ENCODE peak calls at places on chromosomes 5 and 9, in eight cellular contexts. Q is hepatocyte, D is A549, E is transverse colon, Y is tibial nerve, L is cardiac muscle cell, K is HFFc6, W is Panc1. R is an unnamed sample.

GRCh38 chr5:34044950-34045525 is 2.0 kb upstream of the C1QTNF3 start:
- DNase-seq in Q (no peak), D (no peak), E (no peak), Y (no peak), L (no peak), K (no peak), W (no peak), R (no peak)

GRCh38 chr5:125227333-125228075 is 481.1 kb upstream of the ZNF608 start:
- DNase-seq in Q (peak; percentile 11), D (peak; percentile 1), E (peak; percentile 9), Y (no peak), L (peak; percentile 27), K (peak; percentile 3), W (no peak), R (peak; percentile 41)

GRCh38 chr9:105694320-105694847 is at the start of gene TMEM38B:
- DNase-seq in Q (peak; percentile 95), D (peak; percentile 80), E (peak; percentile 88), Y (peak; percentile 32), L (peak; percentile 93), K (peak; percentile 38), W (no peak), R (peak; percentile 75)

GRCh38 chr9:83471223-83471622 is 67.0 kb downstream of the FRMD3 start:
- DNase-seq in Q (no peak), D (no peak), E (no peak), Y (peak; percentile 8), L (no peak), K (no peak), W (no peak), R (no peak)

GRCh38 chr5:140481758-140482157 is 65.7 kb upstream of the EIF4EBP3 start:
- DNase-seq in Q (no peak), D (no peak), E (no peak), Y (no peak), L (no peak), K (peak; percentile 75), W (no peak), R (no peak)

GRCh38 chr9:99264070-99264469 is 42.0 kb downstream of the SEC61B start:
- DNase-seq in Q (no peak), D (no peak), E (no peak), Y (no peak), L (no peak), K (no peak), W (no peak), R (no peak)

GRCh38 chr9:135592331-135592590 is 30.7 kb downstream of the PAEP start:
- DNase-seq in Q (no peak), D (no peak), E (no peak), Y (no peak), L (no peak), K (no peak), W (no peak), R (no peak)

GRCh38 chr5:88833371-88834107 is 49.4 kb downstream of the MEF2C start:
- DNase-seq in Q (peak; percentile 19), D (no peak), E (peak; percentile 38), Y (no peak), L (peak; percentile 59), K (peak; percentile 20), W (no peak), R (no peak)

GRCh38 chr5:151158287-151158661 is 695 bp upstream of the ANXA6 start:
- DNase-seq in Q (peak; percentile 54), D (no peak), E (no peak), Y (no peak), L (peak; percentile 82), K (no peak), W (no peak), R (no peak)

GRCh38 chr5:178474562-178475184 is 115.5 kb downstream of the COL23A1 start:
- DNase-seq in Q (peak; percentile 53), D (no peak), E (no peak), Y (no peak), L (peak; percentile 30), K (no peak), W (no peak), R (no peak)

GRCh38 chr9:94630281-94630680 is 9.0 kb downstream of the FBP1 start:
- DNase-seq in Q (no peak), D (no peak), E (no peak), Y (no peak), L (no peak), K (no peak), W (no peak), R (no peak)

GRCh38 chr9:90099262-90099982 is 494.6 kb downstream of the GADD45G start:
- DNase-seq in Q (peak; percentile 51), D (no peak), E (no peak), Y (no peak), L (peak; percentile 36), K (no peak), W (peak; percentile 48), R (no peak)

GRCh38 chr5:108366500-108366899 is 15.4 kb downstream of the FBXL17 start:
- DNase-seq in Q (no peak), D (no peak), E (no peak), Y (no peak), L (no peak), K (no peak), W (no peak), R (no peak)

GRCh38 chr9:89686134-89686533 is 81.3 kb downstream of the GADD45G start:
- DNase-seq in Q (peak; percentile 54), D (no peak), E (no peak), Y (no peak), L (no peak), K (no peak), W (no peak), R (no peak)

DNA sequence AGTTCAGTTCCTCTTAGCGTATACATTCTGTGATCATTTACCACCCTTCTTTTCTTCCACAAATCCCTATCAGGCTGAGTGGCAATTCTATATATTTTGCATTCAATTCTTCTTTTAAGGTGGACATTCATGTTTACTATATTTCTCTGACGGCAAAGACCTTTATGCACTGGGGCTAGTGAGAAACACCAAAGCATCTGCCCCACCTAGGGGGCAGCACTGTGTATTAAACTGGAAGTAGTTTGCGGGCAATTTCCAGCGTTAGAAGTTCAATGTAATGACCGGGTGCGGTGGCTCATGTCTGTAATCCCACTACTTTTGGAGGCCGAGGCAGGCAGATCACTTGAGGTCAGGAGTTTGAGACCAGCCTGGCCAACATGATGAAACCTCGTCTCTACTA is 27.9 kb upstream of the FBXL7 start:
- DNase-seq in Q (no peak), D (no peak), E (no peak), Y (no peak), L (no peak), K (no peak), W (no peak), R (no peak)
- TF ChIP-seq CTCF in Q (no peak), D (no peak), E (no peak), Y (no peak), L (no peak), K (peak; percentile 65), W (no peak), R (no peak)

GRCh38 chr5:1011226-1011631 is 2.6 kb downstream of the NKD2 start:
- DNase-seq in Q (peak; percentile 63), D (peak; percentile 77), E (peak; percentile 36), Y (no peak), L (peak; percentile 54), K (no peak), W (no peak), R (no peak)
- TF ChIP-seq CTCF in Q (peak; percentile 43), D (peak; percentile 53), E (peak; percentile 34), Y (no peak), L (peak; percentile 38), K (peak; percentile 55), W (peak; percentile 86), R (peak; percentile 62)

GRCh38 chr9:35756275-35756742 is 2.2 kb upstream of the MSMP start:
- DNase-seq in Q (peak; percentile 83), D (no peak), E (peak; percentile 83), Y (peak; percentile 41), L (peak; percentile 62), K (peak; percentile 27), W (no peak), R (peak; percentile 69)
- TF ChIP-seq CTCF in Q (peak; percentile 58), D (peak; percentile 69), E (no peak), Y (peak; percentile 72), L (peak; percentile 59), K (peak; percentile 76), W (no peak), R (peak; percentile 63)

GRCh38 chr5:35248843-35249780 is 18.8 kb upstream of the PRLR start:
- DNase-seq in Q (no peak), D (no peak), E (no peak), Y (no peak), L (no peak), K (no peak), W (no peak), R (no peak)

GRCh38 chr5:35246928-35247644 is 16.8 kb upstream of the PRLR start:
- DNase-seq in Q (peak; percentile 43), D (no peak), E (peak; percentile 41), Y (no peak), L (no peak), K (no peak), W (no peak), R (no peak)

GRCh38 chr5:35244171-35244570 is 13.9 kb upstream of the PRLR start:
- DNase-seq in Q (no peak), D (no peak), E (no peak), Y (no peak), L (no peak), K (no peak), W (no peak), R (no peak)

GRCh38 chr5:35247645-35248034 is 17.4 kb upstream of the PRLR start:
- DNase-seq in Q (no peak), D (no peak), E (no peak), Y (no peak), L (no peak), K (no peak), W (no peak), R (no peak)

DNA sequence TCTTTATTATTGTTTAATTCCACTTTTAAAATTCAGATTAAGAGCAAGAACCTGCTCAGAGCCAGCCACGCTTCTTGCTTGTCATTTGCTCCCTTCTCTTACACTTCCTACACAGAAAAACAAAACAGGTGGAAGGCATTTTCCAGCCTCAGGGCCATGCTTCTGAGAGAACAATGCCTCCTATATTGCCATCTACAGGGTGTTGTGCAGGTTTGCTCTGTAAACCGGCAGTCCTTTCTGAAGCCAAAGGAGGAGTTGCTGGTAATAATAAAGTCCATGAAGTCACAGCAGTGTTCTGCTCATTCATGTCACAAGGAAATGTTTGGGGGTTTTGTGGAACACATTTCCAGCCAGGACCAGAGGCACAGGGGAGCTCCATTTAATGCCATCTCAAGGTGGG is 16.1 kb upstream of the PRLR start:
- DNase-seq in Q (peak; percentile 68), D (no peak), E (peak; percentile 25), Y (no peak), L (peak; percentile 15), K (no peak), W (no peak), R (no peak)
- TF ChIP-seq CTCF in Q (peak; percentile 52), D (no peak), E (peak; percentile 82), Y (no peak), L (no peak), K (peak; percentile 11), W (no peak), R (peak; percentile 55)

GRCh38 chr5:175337680-175338079 is 106.3 kb downstream of the DRD1 start:
- DNase-seq in Q (no peak), D (no peak), E (no peak), Y (no peak), L (no peak), K (no peak), W (no peak), R (no peak)
- TF ChIP-seq CTCF in Q (no peak), D (no peak), E (no peak), Y (no peak), L (no peak), K (no peak), W (no peak), R (no peak)